ENCODE peak calls at places on chromosome 19, in four cellular contexts. P is testis, K is stomach, N is ovary. C is an unnamed sample.
A peak's percentile ranks its signal among the peaks of the same experiment; 100 is the strongest.

GRCh38 chr19:17281391-17282304 is at the start of gene ANKLE1:
- DNase-seq in P (no peak), K (peak; percentile 32), N (no peak), C (no peak)

GRCh38 chr19:43725468-43725867 is 9.6 kb downstream of the IRGC start:
- DNase-seq in P (no peak), K (no peak), N (no peak), C (no peak)

GRCh38 chr19:17766543-17767131 is 15.4 kb downstream of the FCHO1 start:
- DNase-seq in P (peak; percentile 94), K (peak; percentile 89), N (peak; percentile 85), C (peak; percentile 94)

GRCh38 chr19:45403781-45404556 is 900 bp downstream of the PPP1R13L start:
- DNase-seq in P (peak; percentile 60), K (peak; percentile 73), N (no peak), C (no peak)

GRCh38 chr19:16397791-16398529 is 73.3 kb downstream of the KLF2 start:
- DNase-seq in P (peak; percentile 54), K (no peak), N (no peak), C (no peak)

GRCh38 chr19:42388851-42389489 is 1.1 kb downstream of the CNFN start:
- DNase-seq in P (no peak), K (no peak), N (no peak), C (no peak)

GRCh38 chr19:40396886-40397567 is 7.0 kb upstream of the HIPK4 start:
- DNase-seq in P (no peak), K (no peak), N (no peak), C (no peak)

GRCh38 chr19:30590596-30591229 is 218.5 kb downstream of the ZNF536 start:
- DNase-seq in P (no peak), K (no peak), N (no peak), C (no peak)

GRCh38 chr19:33344210-33344609 is 29.3 kb upstream of the CEBPG start:
- DNase-seq in P (peak; percentile 28), K (no peak), N (peak; percentile 19), C (no peak)

GRCh38 chr19:16349551-16350171 is 25.0 kb downstream of the KLF2 start:
- DNase-seq in P (no peak), K (no peak), N (no peak), C (no peak)

GRCh38 chr19:29479941-29480340 is 45.9 kb upstream of the VSTM2B start:
- DNase-seq in P (no peak), K (no peak), N (no peak), C (no peak)

GRCh38 chr19:16334421-16334820 is 9.8 kb downstream of the KLF2 start:
- DNase-seq in P (no peak), K (no peak), N (no peak), C (no peak)

GRCh38 chr19:44988896-44989563 is 12.2 kb upstream of the RELB start:
- DNase-seq in P (peak; percentile 73), K (peak; percentile 74), N (peak; percentile 67), C (peak; percentile 33)

GRCh38 chr19:41904118-41904870 is 21.3 kb downstream of the ARHGEF1 start:
- DNase-seq in P (no peak), K (peak; percentile 90), N (no peak), C (no peak)

GRCh38 chr19:39969266-39969665 is 1.7 kb upstream of the PSMC4 start:
- DNase-seq in P (no peak), K (peak; percentile 40), N (no peak), C (no peak)

GRCh38 chr19:18091217-18091608 is 4.5 kb upstream of the IL12RB1 start:
- DNase-seq in P (peak; percentile 49), K (peak; percentile 61), N (no peak), C (peak; percentile 62)

GRCh38 chr19:29404951-29405727 is 120.7 kb upstream of the VSTM2B start:
- DNase-seq in P (peak; percentile 68), K (no peak), N (peak; percentile 49), C (no peak)

GRCh38 chr19:30227071-30227621 is 145.0 kb upstream of the ZNF536 start:
- DNase-seq in P (peak; percentile 55), K (no peak), N (no peak), C (no peak)

GRCh38 chr19:33161201-33161600 is 29.3 kb downstream of the WDR88 start:
- DNase-seq in P (no peak), K (no peak), N (no peak), C (no peak)

GRCh38 chr19:35063940-35064818 is 22.7 kb downstream of the HPN start:
- DNase-seq in P (no peak), K (no peak), N (no peak), C (no peak)

GRCh38 chr19:30112171-30112570 is 170.1 kb downstream of the URI1 start:
- DNase-seq in P (no peak), K (no peak), N (no peak), C (no peak)

GRCh38 chr19:18848860-18849661 is 17.3 kb downstream of the UPF1 start:
- DNase-seq in P (peak; percentile 74), K (no peak), N (peak; percentile 71), C (peak; percentile 70)

GRCh38 chr19:19079571-19079970 is 15.8 kb downstream of the SLC25A42 start:
- DNase-seq in P (no peak), K (no peak), N (no peak), C (no peak)

GRCh38 chr19:40232949-40233810 is 6.7 kb upstream of the CCNP start:
- DNase-seq in P (no peak), K (no peak), N (no peak), C (no peak)

GRCh38 chr19:17835182-17836006 is 12.4 kb downstream of the JAK3 start:
- DNase-seq in P (no peak), K (no peak), N (no peak), C (no peak)

GRCh38 chr19:32373614-32374295 is 28.3 kb downstream of the ZNF507 start:
- DNase-seq in P (no peak), K (peak; percentile 27), N (peak; percentile 50), C (no peak)

GRCh38 chr19:53880716-53881481 is 1.1 kb upstream of the PRKCG start:
- DNase-seq in P (no peak), K (no peak), N (no peak), C (no peak)

GRCh38 chr19:53882391-53883050 is 524 bp downstream of the PRKCG start:
- DNase-seq in P (no peak), K (no peak), N (no peak), C (no peak)

GRCh38 chr19:53883741-53884140 is 1.7 kb downstream of the PRKCG start:
- DNase-seq in P (no peak), K (no peak), N (no peak), C (no peak)

GRCh38 chr19:53883231-53883661 is 1.2 kb downstream of the PRKCG start:
- DNase-seq in P (no peak), K (no peak), N (no peak), C (no peak)

GRCh38 chr19:53881482-53882390 is at the start of gene PRKCG:
- DNase-seq in P (no peak), K (peak; percentile 60), N (no peak), C (no peak)
- TF ChIP-seq CTCF in P (no peak), K (no peak), N (no peak), C (no peak)

GRCh38 chr19:3511506-3512251 is 5.6 kb downstream of the FZR1 start:
- DNase-seq in P (no peak), K (no peak), N (no peak), C (no peak)
- TF ChIP-seq POLR2A in P (no peak), K (no peak), N (no peak), C (no peak)

GRCh38 chr19:37565370-37565669 is 29.3 kb downstream of the ZNF571 start:
- DNase-seq in P (no peak), K (no peak), N (no peak), C (no peak)
- H3K4me3 ChIP-seq in P (no peak overlapping the region), K (no peak overlapping the region), N (no peak overlapping the region), C (no peak overlapping the region)

GRCh38 chr19:4557186-4557970 is 2.1 kb downstream of the SEMA6B start:
- DNase-seq in P (no peak), K (no peak), N (no peak), C (no peak)
- TF ChIP-seq CTCF in P (no peak), K (no peak), N (no peak), C (no peak)

DNA sequence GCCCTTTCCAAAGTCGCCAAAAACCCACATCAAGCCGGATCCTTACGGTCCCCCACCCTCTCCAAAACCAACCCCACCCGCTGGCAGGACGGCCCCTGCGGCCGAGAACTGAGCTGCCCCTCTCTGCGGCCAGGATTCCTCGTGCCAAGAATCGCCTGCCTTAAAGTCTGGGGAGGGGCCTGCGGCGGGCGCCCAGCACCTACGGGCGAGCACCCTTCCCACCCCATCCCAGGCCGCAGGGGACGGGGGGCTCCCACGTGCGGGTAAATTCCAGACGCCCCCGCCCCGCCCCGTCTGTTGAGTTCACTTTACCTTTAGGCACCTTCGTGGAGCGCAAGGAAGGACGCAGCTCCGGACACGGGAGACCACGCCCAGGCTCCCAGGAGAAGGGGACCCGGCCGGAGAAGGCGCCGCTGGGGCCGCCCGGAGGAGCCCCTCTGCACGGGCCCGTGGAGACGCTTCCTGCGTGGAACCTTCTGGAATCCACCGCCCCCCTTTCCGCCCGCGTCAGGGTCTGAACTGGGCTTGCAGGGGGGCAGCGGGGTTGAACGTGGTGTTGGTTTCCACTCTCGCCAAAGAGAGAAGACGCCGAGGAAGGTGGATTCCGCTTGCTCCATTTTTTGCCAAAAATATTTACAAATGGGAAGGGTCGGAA is 22.8 kb downstream of the ONECUT3 start:
- DNase-seq in P (no peak), K (no peak), N (no peak), C (no peak)
- TF ChIP-seq POLR2A in P (no peak), K (no peak), N (no peak), C (no peak)

GRCh38 chr19:7635670-7636069 is 1.2 kb upstream of the STXBP2 start:
- DNase-seq in P (no peak), K (no peak), N (no peak), C (no peak)

GRCh38 chr19:7638802-7639465 is 2.0 kb downstream of the STXBP2 start:
- DNase-seq in P (no peak), K (no peak), N (no peak), C (no peak)

GRCh38 chr19:7637374-7638256 is 705 bp downstream of the STXBP2 start:
- DNase-seq in P (peak; percentile 78), K (peak; percentile 73), N (no peak), C (no peak)

GRCh38 chr19:7636691-7637373 is at the start of gene STXBP2:
- DNase-seq in P (peak; percentile 86), K (peak; percentile 93), N (no peak), C (peak; percentile 70)

DNA sequence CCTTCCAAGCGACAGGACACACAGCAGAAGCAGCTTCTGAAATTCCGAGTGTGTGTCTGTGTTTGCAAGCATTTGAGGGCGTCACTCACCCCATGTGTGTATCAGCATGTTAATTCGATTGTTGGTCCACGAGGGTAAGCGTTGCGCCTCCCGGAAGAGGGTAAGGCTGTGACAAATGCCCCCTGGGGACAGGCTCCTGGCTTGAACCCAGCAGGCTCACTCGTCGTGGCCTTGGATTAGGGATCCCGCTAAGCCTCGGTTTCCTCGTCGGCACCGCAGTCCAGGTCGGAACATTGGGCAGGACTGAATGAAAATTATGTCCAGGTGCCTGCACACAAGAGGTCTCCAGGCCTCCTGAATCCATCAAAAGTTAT is 606 bp upstream of the STXBP2 start:
- DNase-seq in P (no peak), K (no peak), N (no peak), C (no peak)
- H3K4me3 ChIP-seq in P (peak overlapping the region; percentile 66), K (peak overlapping the region; percentile 62), N (no peak overlapping the region), C (no peak overlapping the region)